ENCODE peak calls at places on chromosomes 13 and 19, in eight cellular contexts. Q is AG10803, K is A549, G is Peyer's patch, Y is heart right ventricle, D is psoas muscle, L is thyroid gland, P is tibial nerve. S is an unnamed sample.

GRCh38 chr19:16026131-16026530 is 50.2 kb upstream of the TPM4 start:
- DNase-seq in Y (no peak), D (no peak), G (no peak), L (no peak), P (no peak), K (no peak), Q (no peak), S (no peak)

GRCh38 chr13:73131247-73131646 is 72.4 kb downstream of the KLF5 start:
- DNase-seq in G (no peak), K (no peak), Q (no peak), P (no peak), D (no peak), Y (no peak), L (no peak), S (no peak)

GRCh38 chr13:48741377-48741776 is 87.6 kb downstream of the CYSLTR2 start:
- DNase-seq in D (no peak), Q (no peak), K (no peak), Y (no peak), L (no peak), P (no peak), G (no peak), S (no peak)

GRCh38 chr13:33739254-33739653 is 78.7 kb upstream of the RFC3 start:
- DNase-seq in P (no peak), L (no peak), D (no peak), K (no peak), G (no peak), Q (no peak), Y (no peak), S (no peak)

GRCh38 chr13:109568273-109568900 is 218.0 kb downstream of the IRS2 start:
- DNase-seq in Y (no peak), P (no peak), G (no peak), L (no peak), Q (no peak), D (no peak), K (no peak), S (no peak)

GRCh38 chr19:21749090-21749489 is 18.3 kb downstream of the ZNF100 start:
- DNase-seq in Y (no peak), P (no peak), Q (no peak), L (no peak), D (no peak), G (no peak), K (no peak), S (no peak)

GRCh38 chr13:21759503-21759902 is 88.6 kb downstream of the FGF9 start:
- DNase-seq in G (no peak), P (no peak), L (no peak), Y (no peak), D (no peak), K (no peak), Q (no peak), S (no peak)

GRCh38 chr13:77378662-77379061 is 51.8 kb upstream of the MYCBP2 start:
- DNase-seq in Q (no peak), L (no peak), Y (no peak), D (no peak), G (no peak), P (no peak), K (no peak), S (no peak)

GRCh38 chr13:47408546-47409319 is 511.9 kb upstream of the HTR2A start:
- DNase-seq in K (peak), Q (peak), Y (no peak), D (no peak), P (no peak), G (no peak), L (no peak), S (no peak)

GRCh38 chr19:24140099-24140498 is 53.1 kb downstream of the ZNF254 start:
- DNase-seq in Q (peak), L (peak), K (peak), Y (no peak), D (no peak), G (no peak), P (no peak), S (no peak)

DNA sequence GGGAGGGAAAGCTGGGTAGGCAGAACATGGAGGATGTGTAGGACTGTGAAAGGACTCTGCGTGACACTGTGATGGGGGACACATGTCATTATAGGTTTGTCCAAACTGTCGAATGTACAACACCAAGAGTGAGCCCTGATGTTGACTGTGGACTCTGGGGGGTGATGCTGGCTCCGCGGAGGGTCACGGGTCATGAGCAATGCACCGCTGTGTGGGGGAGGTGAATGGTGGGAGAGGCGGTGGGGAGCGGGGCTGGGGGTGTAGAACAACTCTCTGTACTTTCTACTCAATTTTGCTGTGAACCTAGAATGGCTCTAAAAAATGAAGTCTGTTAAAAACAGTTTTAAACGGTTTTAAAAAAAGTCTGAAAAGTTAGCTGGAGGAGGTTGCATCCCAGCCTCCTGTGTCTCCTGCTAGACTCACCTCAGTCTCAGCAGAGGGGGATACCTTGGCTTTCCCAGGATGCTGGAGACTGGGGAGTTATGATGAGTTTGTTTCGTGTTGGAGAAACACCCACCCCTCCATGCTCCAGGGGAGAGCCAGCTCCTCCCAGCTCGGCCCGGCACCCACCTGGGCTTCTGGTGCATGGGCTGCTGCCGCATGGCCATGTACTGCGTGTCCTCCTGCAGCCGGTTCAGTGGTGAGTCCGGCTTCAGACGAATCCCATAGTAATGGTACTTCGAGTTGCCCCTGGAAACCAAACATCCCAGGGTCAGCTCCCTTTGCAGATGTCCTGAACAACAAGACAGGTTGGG is 34.7 kb upstream of the RANBP3 start:
- DNase-seq in Y (no peak), Q (no peak), L (no peak), D (peak), K (no peak), G (no peak), P (no peak), S (no peak)
- TF ChIP-seq CTCF in Y (no peak), Q (no peak), L (no peak), D (no peak), K (no peak), G (no peak), P (no peak), S (no peak)

GRCh38 chr19:17305211-17305516 is 508 bp upstream of the MRPL34 start:
- DNase-seq in L (no peak), D (no peak), G (no peak), Y (no peak), K (no peak), P (no peak), Q (no peak), S (no peak)
- TF ChIP-seq CTCF in L (no peak), D (no peak), G (no peak), Y (no peak), K (no peak), P (no peak), Q (no peak), S (no peak)

GRCh38 chr13:65615506-65615905 is 1614.6 kb downstream of the PCDH9 start:
- DNase-seq in G (no peak), P (no peak), K (no peak), Q (no peak), Y (no peak), L (no peak), D (no peak), S (no peak)

DNA sequence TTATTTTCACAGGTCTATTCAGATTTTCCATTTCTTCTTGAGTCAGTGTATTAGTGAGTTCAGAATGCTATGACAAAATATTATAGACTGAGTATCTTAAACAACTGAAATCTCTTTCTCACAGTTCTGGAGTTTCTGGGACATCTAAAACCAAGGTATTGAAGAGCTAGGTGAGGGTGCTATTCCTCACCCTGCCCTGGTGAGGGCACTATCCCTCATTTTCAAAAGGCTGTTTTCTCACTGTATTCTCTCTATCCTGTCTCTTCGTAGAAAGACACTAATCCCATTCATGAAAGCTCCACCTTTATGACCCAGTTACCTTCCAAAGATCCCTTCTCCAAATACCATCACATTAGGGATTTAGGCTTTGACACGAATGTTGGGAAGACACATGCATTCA is 1617.1 kb downstream of the PCDH9 start:
- DNase-seq in G (no peak), L (no peak), Q (no peak), K (peak), D (no peak), P (no peak), Y (no peak), S (no peak)
- TF ChIP-seq CTCF in G (no peak), L (no peak), Q (no peak), K (no peak), D (no peak), P (no peak), Y (no peak), S (no peak)

GRCh38 chr13:25252229-25252628 is 35.1 kb downstream of the MTMR6 start:
- DNase-seq in L (no peak), G (no peak), Q (no peak), K (no peak), D (no peak), P (no peak), Y (no peak), S (no peak)

GRCh38 chr13:25248071-25248470 is 39.2 kb downstream of the MTMR6 start:
- DNase-seq in D (no peak), L (no peak), Y (no peak), K (no peak), G (no peak), Q (no peak), P (no peak), S (no peak)

GRCh38 chr13:25252770-25253169 is 34.5 kb downstream of the MTMR6 start:
- DNase-seq in K (no peak), Y (no peak), L (no peak), P (no peak), D (no peak), Q (no peak), G (no peak), S (no peak)

GRCh38 chr13:25247345-25247744 is 39.9 kb downstream of the MTMR6 start:
- DNase-seq in G (no peak), K (no peak), L (no peak), P (no peak), Y (no peak), D (no peak), Q (no peak), S (no peak)

GRCh38 chr13:25249001-25249543 is 38.2 kb downstream of the MTMR6 start:
- DNase-seq in D (no peak), Q (peak), L (no peak), P (no peak), G (no peak), Y (no peak), K (peak), S (no peak)
- TF ChIP-seq CTCF in D (no peak), Q (peak), L (no peak), P (peak), G (no peak), Y (peak), K (peak), S (no peak)

DNA sequence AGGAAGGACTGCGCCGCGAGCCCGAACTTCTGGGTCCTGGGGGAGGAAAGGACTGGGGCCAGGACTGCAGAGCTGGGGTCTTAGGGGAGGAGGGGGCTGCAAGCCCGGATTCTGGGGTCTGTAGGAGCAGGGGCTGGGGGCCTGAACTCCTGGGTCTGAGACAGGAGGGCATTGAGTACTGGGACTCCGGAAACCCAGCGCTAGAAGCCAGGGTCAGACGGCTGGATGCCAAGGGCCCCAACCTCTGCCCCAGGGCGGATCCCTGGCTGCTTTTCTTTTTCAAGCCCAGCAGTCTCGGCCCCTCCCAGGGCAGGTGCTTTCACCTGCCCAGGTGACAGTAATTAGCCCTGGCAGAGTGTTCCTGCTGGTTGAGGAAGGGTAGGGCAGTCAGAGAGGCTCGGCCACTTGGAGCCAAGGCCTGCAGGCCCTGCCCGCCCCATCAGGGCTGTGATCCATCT is 2.3 kb downstream of the MYH14 start:
- DNase-seq in D (no peak), Y (no peak), L (peak), K (no peak), P (no peak), Q (no peak), G (peak), S (no peak)
- TF ChIP-seq CTCF in D (no peak), Y (no peak), L (no peak), K (no peak), P (no peak), Q (no peak), G (peak), S (no peak)

DNA sequence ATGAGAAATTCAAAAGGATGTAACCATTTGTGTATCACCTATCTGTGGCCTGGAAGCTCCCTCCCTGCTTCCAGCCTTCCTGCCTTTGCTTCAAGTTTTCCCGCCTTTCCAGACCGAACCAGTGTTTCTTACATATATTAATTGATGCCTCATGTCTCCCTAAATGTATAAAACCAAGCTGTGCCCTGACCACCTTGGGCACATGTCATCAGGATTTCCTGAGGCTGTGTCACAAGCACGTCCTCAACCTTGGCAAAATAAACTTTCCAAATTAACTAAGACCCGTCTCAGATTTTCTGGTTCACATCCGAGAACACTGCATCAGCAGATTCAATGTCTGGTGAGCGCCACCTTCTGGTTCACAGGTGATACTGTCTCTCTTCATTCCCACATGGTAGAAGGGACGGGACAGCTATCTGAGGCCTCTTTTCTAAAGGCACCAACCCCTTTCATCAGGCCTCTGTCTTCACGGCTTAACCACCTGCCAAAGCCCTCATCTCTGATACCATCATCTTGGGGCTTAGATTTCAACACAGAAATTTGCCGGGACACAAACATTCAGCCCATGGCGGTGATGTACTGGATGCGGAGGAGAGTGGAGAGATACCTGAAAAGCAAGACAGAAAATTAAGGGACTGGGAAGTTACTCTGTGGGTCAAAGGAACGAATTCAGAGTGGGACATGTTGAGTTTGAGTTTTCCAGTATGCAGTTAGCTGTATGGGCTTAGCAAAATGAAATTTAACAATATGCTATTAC is 58.7 kb upstream of the PABPC3 start:
- DNase-seq in D (no peak), Y (peak), G (peak), Q (peak), P (no peak), K (peak), L (peak), S (no peak)
- TF ChIP-seq CTCF in D (peak), Y (peak), G (peak), Q (peak), P (peak), K (peak), L (peak), S (peak)

GRCh38 chr19:6930190-6930589 is 42.8 kb downstream of the ADGRE1 start:
- DNase-seq in P (no peak), Q (no peak), D (no peak), Y (no peak), K (no peak), G (no peak), L (no peak), S (no peak)

GRCh38 chr19:6925801-6926751 is 38.7 kb downstream of the ADGRE1 start:
- DNase-seq in D (no peak), Y (no peak), L (no peak), P (no peak), K (peak), Q (peak), G (no peak), S (no peak)
- TF ChIP-seq CTCF in D (no peak), Y (no peak), L (no peak), P (no peak), K (peak), Q (no peak), G (no peak), S (no peak)

GRCh38 chr19:7700128-7700470 is 1.8 kb downstream of the FCER2 start:
- DNase-seq in Y (no peak), G (no peak), P (no peak), Q (no peak), K (no peak), L (no peak), D (no peak), S (no peak)
- TF ChIP-seq CTCF in Y (no peak), G (no peak), P (no peak), Q (no peak), K (no peak), L (no peak), D (no peak), S (no peak)

DNA sequence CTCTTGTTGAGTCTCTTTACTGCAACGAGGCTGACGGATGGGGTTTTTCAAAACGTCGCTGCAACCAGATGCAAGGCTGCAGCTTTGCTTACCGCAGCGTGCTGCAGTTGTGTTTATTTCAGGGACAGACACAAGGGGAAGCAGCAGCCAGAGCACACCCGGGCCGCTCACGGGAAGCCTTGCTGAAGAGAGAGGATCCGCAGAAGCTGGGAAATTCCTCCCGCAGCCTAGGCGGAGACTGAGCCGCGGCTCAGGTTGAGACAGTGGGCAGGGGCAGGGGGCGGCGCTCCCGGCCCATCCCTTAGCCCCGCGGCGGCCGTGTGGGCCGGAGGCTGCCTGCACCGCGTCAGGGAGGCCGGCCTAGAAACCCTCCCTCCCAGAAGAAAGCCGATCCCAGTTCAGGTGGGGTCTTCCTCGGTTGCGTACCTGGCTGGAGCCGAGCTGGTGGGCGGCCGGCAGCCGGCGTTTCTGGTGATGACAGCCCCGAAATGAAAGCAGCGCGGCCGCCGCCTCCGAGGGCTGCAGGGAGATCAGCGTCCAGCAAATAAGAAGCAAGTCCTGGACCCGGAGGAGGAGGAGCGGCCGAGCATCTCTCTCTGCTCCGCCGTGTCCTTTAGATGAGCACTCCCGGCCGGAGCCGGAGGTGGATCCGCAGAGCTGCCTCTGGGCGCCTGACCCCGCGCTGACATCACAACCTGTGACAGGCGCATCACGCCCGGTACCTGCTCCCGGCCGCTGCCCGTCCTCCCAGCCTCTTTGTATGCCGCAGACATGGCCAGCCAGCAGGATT is at the start of gene FRY:
- DNase-seq in P (peak), Y (peak), L (peak), Q (peak), G (peak), K (peak), D (peak), S (peak)
- TF ChIP-seq CTCF in P (no peak), Y (peak), L (no peak), Q (peak), G (no peak), K (no peak), D (peak), S (no peak)

DNA sequence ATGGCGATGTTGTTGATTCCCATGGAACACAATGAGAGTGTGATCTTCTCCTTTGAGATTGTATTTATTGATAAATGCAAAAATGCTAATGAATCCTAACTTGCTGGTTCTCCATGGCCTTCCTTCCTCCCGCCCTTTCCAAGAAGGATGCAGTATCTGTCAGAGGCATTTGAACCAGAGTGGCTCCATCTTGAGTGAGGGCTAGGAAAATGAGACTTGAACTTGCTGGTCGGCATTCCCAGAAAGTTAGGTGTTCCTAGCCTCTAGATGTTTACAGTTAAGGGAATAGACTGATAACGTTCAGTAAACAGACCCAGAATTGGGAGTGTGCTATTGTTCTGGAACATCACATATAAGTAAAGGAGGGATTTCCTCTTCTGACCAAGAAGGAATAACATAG is 44.2 kb upstream of the PSG2 start:
- DNase-seq in P (no peak), Y (no peak), Q (no peak), L (no peak), G (no peak), D (no peak), K (no peak), S (no peak)
- TF ChIP-seq CTCF in P (no peak), Y (no peak), Q (no peak), L (no peak), G (no peak), D (no peak), K (no peak), S (no peak)

S was measured in natural killer cell.